ENCODE peak calls at places on chromosomes 2 and 18, in four cellular contexts. L is endothelial cell of umbilical vein, R is upper lobe of left lung, O is HCT116. Q is an unnamed sample.

GRCh38 chr2:10500601-10501361 is 52.7 kb upstream of the ODC1 start:
- DNase-seq in O (no peak), L (no peak), R (no peak), Q (no peak)

GRCh38 chr2:219736196-219736595 is 108.8 kb downstream of the SLC4A3 start:
- DNase-seq in O (peak), L (peak), R (no peak), Q (no peak)

GRCh38 chr2:195021704-195022513 is 635.1 kb upstream of the SLC39A10 start:
- DNase-seq in L (no peak), R (no peak), O (no peak), Q (no peak)

GRCh38 chr2:26805241-26805676 is 19.4 kb downstream of the CENPA start:
- DNase-seq in R (no peak), O (peak), L (no peak), Q (no peak)

GRCh38 chr2:205835251-205835900 is 153.1 kb downstream of the NRP2 start:
- DNase-seq in R (no peak), O (no peak), L (no peak), Q (no peak)

GRCh38 chr18:67400502-67401117 is 115.9 kb downstream of the DSEL start:
- DNase-seq in O (no peak), L (peak), R (no peak), Q (no peak)

GRCh38 chr2:163983911-163984310 is 248.1 kb upstream of the FIGN start:
- DNase-seq in O (no peak), R (no peak), L (no peak), Q (no peak)

GRCh38 chr2:148534416-148535205 is 109.9 kb upstream of the EPC2 start:
- DNase-seq in R (no peak), L (no peak), O (no peak), Q (no peak)

GRCh38 chr18:48750485-48751175 is 200.1 kb downstream of the SMAD7 start:
- DNase-seq in L (no peak), R (peak), O (no peak), Q (no peak)

DNA sequence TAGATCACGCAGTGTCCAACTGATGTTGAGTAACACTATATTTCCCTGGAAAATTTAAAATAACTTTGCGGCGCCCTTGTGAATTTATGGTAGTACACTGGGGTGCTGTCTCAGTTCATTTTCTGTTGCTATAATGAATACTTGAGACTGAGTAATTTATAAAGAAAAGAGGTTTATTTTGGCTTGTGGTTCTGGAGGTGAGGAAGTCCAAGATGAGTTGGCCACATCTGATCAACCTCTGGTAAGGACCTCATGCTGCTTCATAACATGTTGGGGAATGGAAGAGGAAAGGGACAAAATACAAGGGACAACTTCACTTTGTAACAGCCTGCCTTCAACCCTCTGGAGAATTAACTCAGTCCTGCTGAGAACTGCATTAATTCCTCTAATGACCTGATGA is 36.4 kb downstream of the ACTR3 start:
- DNase-seq in L (no peak), O (no peak), R (no peak), Q (no peak)
- TF ChIP-seq POLR2AphosphoS5 in L (no peak), O (no peak), R (no peak), Q (no peak)

GRCh38 chr2:157825885-157826284 is 50.2 kb downstream of the ACVR1 start:
- DNase-seq in L (no peak), O (no peak), R (no peak), Q (no peak)
- TF ChIP-seq POLR2AphosphoS5 in L (no peak), O (no peak), R (peak), Q (no peak)

GRCh38 chr2:5740853-5741252 is 48.7 kb downstream of the SOX11 start:
- DNase-seq in O (no peak), L (no peak), R (peak), Q (no peak)
- TF ChIP-seq POLR2AphosphoS5 in O (no peak), L (no peak), R (no peak), Q (no peak)

GRCh38 chr2:20089715-20090464 is 38.5 kb upstream of the LAPTM4A start:
- DNase-seq in O (no peak), R (no peak), L (no peak), Q (no peak)

GRCh38 chr2:20092901-20093235 is 41.4 kb upstream of the LAPTM4A start:
- DNase-seq in R (no peak), L (no peak), O (no peak), Q (no peak)

GRCh38 chr2:20093263-20094141 is 42.1 kb upstream of the LAPTM4A start:
- DNase-seq in R (no peak), L (peak), O (peak), Q (peak)

GRCh38 chr2:20092226-20092900 is 40.9 kb upstream of the LAPTM4A start:
- DNase-seq in L (no peak), O (no peak), R (peak), Q (no peak)

DNA sequence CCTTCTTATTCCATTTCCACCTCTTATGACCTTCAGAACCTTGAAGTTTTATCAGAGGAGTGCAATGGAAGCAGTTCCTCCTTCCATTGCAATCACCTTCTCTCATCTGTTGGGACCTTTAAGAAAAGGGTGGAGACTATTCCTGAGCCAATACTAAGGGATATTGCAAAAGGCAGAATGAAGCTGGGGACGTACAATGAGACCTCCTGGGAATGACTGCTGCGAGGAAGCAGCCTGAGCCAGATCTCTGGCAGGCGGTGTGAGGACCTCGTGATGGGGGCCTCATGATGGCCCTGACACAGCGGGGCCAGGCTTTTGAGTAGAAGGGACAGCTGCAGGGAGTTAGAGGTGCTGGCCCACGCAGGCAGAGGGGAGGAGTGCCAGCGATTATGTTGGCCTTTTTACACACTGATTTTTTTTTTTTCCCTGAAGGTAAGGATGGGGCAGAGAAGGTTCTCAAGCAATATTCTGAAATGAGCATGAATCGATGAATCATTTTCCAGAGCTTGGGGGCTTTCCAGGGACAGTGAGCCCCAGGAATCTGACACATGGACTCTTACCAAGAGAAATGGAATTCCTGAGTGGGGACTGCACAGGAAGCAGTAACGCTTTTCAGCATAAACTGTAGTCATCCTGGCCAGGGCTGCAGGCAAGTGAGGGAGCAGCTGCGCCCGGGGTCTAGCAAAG is 40.0 kb upstream of the LAPTM4A start:
- DNase-seq in R (no peak), O (no peak), L (peak), Q (peak)
- TF ChIP-seq POLR2AphosphoS5 in R (no peak), O (no peak), L (no peak), Q (peak)

GRCh38 chr2:231162036-231162345 is 36.4 kb upstream of the ARMC9 start:
- DNase-seq in R (no peak), O (no peak), L (peak), Q (no peak)
- TF ChIP-seq POLR2AphosphoS5 in R (no peak), O (no peak), L (peak), Q (peak)

DNA sequence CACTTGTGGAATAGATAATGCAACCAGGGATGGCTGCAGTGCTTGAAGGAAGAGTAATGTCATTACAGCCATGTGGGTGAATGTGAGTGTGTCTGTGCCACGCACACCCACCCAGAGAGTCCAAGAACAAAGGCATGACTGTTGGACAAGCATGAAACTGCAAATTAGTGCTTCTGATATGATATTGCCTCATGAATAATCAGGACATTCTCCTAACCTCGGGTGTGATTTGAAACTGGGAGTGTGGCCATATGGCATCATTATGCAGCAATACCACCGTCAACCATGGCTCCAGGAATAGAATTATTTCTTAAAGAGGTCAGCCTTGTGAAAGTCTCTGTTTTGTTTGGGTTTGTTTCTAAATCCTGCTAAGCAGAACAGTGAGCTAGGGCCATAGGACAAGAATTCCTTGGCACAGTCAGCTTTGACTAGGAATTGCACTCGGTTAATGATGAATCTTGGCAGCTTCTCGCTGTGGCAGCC is 678.0 kb upstream of the RAB6C start:
- DNase-seq in O (no peak), R (no peak), L (no peak), Q (no peak)
- TF ChIP-seq POLR2AphosphoS5 in O (no peak), R (peak), L (no peak), Q (peak)

GRCh38 chr2:11778923-11779757 is 32.7 kb downstream of the LPIN1 start:
- DNase-seq in L (peak), O (peak), R (peak), Q (peak)
- TF ChIP-seq POLR2AphosphoS5 in L (no peak), O (no peak), R (no peak), Q (no peak)

GRCh38 chr2:85924522-85924921 is 35.7 kb upstream of the ST3GAL5 start:
- DNase-seq in R (no peak), L (peak), O (no peak), Q (peak)
- TF ChIP-seq POLR2AphosphoS5 in R (peak), L (no peak), O (no peak), Q (peak)

GRCh38 chr18:21682276-21683051 is 22.1 kb downstream of the ABHD3 start:
- DNase-seq in O (no peak), L (peak), R (no peak), Q (no peak)

GRCh38 chr18:21684731-21685130 is 19.8 kb downstream of the ABHD3 start:
- DNase-seq in R (no peak), O (no peak), L (no peak), Q (no peak)

GRCh38 chr18:21689736-21690135 is 14.8 kb downstream of the ABHD3 start:
- DNase-seq in L (no peak), O (no peak), R (no peak), Q (no peak)

DNA sequence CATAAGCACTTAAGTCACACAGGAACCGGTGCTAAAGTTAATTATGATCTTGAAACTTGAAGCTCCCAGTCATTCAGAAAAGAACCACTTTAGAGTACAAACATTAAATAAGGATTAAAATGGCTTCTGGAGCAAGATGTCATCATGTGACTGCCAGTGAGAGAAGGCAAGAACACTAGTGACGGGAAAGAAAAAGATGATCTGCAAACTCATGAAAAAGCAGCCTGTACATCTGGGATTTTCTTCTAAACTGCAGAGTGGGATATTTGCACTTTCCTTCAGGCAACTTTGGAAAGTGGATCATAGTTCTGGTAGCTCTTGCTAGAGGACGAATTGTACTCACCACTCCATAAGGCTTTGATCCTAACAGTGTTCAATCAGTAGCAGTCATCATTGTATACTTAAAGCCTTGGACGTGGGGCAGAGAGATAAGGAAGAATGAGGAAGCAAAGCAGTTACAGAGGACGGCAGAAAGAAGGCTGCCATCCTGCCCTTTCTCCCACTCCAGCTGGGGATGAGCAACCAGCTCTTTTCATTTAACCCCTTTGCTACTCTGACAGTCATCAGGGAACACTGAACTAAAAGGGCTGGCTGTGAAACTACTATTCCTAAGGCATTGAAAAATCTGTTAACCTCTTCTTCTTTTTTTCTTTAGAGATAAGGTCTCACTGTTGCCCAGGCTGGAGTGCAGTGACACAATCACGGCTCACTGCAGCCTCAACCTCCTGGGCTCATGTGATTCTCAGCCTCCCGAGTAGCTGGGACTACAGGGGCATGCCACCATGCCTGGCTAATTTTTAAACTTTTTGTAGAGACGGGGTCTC is 18.1 kb downstream of the ABHD3 start:
- DNase-seq in O (no peak), L (no peak), R (no peak), Q (no peak)
- TF ChIP-seq POLR2AphosphoS5 in O (no peak), L (no peak), R (no peak), Q (no peak)